ENCODE peak calls at places on chromosomes 4 and X, in nine cellular contexts. E is progenitor cell of endocrine pancreas; B is T-helper 2 cell; Q is NCI-H2029; A is activated T-helper 1 cell treated with Interleukin-2 at 50 U/mL for 16 hours; V is stimulated activated naive B cell treated with anti-CD40 and anti-IgM and Interleukin-4, amounts not matched to agents 10 μg/mL and 1 μg/mL and 100 μg/mL, for 72 hours; N is occipital lobe; G is SW 1271; X is mucosa of descending colon. H is an unnamed sample.

GRCh38 chrX:70089575-70090297 is 27.5 kb downstream of the OTUD6A start:
- DNase-seq in E (no peak), B (no peak), Q (no peak), A (no peak), V (no peak), N (no peak), G (no peak), X (no peak), H (no peak)

GRCh38 chr4:3807861-3808521 is 41.8 kb downstream of the ADRA2C start:
- DNase-seq in E (no peak), B (no peak), Q (no peak), A (no peak), V (no peak), N (no peak), G (no peak), X (no peak), H (no peak)

GRCh38 chr4:183797445-183798248 is 107.5 kb upstream of the STOX2 start:
- DNase-seq in E (peak; percentile 54), B (no peak), Q (no peak), A (no peak), V (no peak), N (no peak), G (peak; percentile 9), X (peak; percentile 66), H (peak; percentile 74)

GRCh38 chr4:105619193-105619931 is 66.9 kb downstream of the ARHGEF38 start:
- DNase-seq in E (no peak), B (no peak), Q (peak; percentile 85), A (no peak), V (no peak), N (no peak), G (no peak), X (peak; percentile 78), H (no peak)

GRCh38 chr4:972651-973424 is 531 bp downstream of the DGKQ start:
- DNase-seq in E (no peak), B (peak; percentile 22), Q (no peak), A (peak; percentile 40), V (peak; percentile 33), N (no peak), G (no peak), X (peak; percentile 75), H (no peak)

GRCh38 chr4:15562623-15563022 is 92.5 kb downstream of the FBXL5 start:
- DNase-seq in E (no peak), B (no peak), Q (no peak), A (no peak), V (no peak), N (no peak), G (no peak), X (no peak), H (no peak)

GRCh38 chr4:138035781-138036258 is 206.3 kb downstream of the SLC7A11 start:
- DNase-seq in E (no peak), B (no peak), Q (peak; percentile 43), A (no peak), V (peak; percentile 52), N (no peak), G (peak; percentile 39), X (no peak), H (no peak)

GRCh38 chr4:94746746-94747145 is 11.0 kb upstream of the BMPR1B start:
- DNase-seq in E (no peak), B (no peak), Q (no peak), A (no peak), V (no peak), N (no peak), G (no peak), X (no peak), H (no peak)

GRCh38 chr4:1488831-1489638 is 82.8 kb upstream of the NKX1-1 start:
- DNase-seq in E (no peak), B (no peak), Q (no peak), A (no peak), V (no peak), N (no peak), G (no peak), X (no peak), H (no peak)

GRCh38 chrX:22396408-22396807 is 123.7 kb downstream of the CBLL2 start:
- DNase-seq in E (no peak), B (no peak), Q (no peak), A (no peak), V (no peak), N (no peak), G (no peak), X (no peak), H (no peak)

GRCh38 chr4:114264877-114265291 is 285.4 kb upstream of the ARSJ start:
- DNase-seq in E (no peak), B (no peak), Q (no peak), A (no peak), V (no peak), N (no peak), G (no peak), X (no peak), H (no peak)

GRCh38 chrX:10157032-10157341 is 212 bp downstream of the CLCN4 start:
- DNase-seq in E (no peak), B (no peak), Q (no peak), A (no peak), V (no peak), N (no peak), G (no peak), X (no peak), H (no peak)